ENCODE peak calls at places on chromosome 11, in four cellular contexts. N is COR-L47, K is mesendoderm, Z is sciatic nerve. B is an unnamed sample.

GRCh38 chr11:112215621-112216020 is 10.6 kb upstream of the PTS start:
- DNase-seq in N (no peak), K (no peak), Z (no peak), B (no peak)

GRCh38 chr11:94762208-94762607 is 5.9 kb upstream of the AMOTL1 start:
- DNase-seq in N (peak), K (peak), Z (no peak), B (no peak)

GRCh38 chr11:128689946-128690745 is 3.7 kb upstream of the FLI1 start:
- DNase-seq in Z (no peak), K (peak), N (no peak), B (no peak)

GRCh38 chr11:65274734-65275682 is 13.2 kb downstream of the POLA2 start:
- DNase-seq in N (peak), K (peak), Z (peak), B (peak)

GRCh38 chr11:44085330-44085729 is 10.1 kb upstream of the EXT2 start:
- DNase-seq in N (no peak), K (no peak), Z (no peak), B (no peak)

GRCh38 chr11:28566643-28567042 is 458.5 kb downstream of the METTL15 start:
- DNase-seq in Z (peak), N (no peak), K (peak), B (peak)

GRCh38 chr11:86570020-86570419 is 102.4 kb downstream of the ME3 start:
- DNase-seq in N (no peak), K (no peak), Z (no peak), B (no peak)

GRCh38 chr11:8201524-8202365 is 32.9 kb upstream of the RIC3 start:
- DNase-seq in K (no peak), N (no peak), Z (no peak), B (no peak)

GRCh38 chr11:8257003-8257664 is 6.5 kb downstream of the LMO1 start:
- DNase-seq in Z (peak), N (no peak), K (no peak), B (no peak)

GRCh38 chr11:76510060-76511047 is 65.5 kb downstream of the EMSY start:
- DNase-seq in K (peak), Z (no peak), N (no peak), B (no peak)

GRCh38 chr11:16897460-16898061 is 116.7 kb downstream of the PLEKHA7 start:
- DNase-seq in Z (no peak), K (peak), N (peak), B (no peak)

GRCh38 chr11:60991457-60991856 is 20.0 kb downstream of the CD6 start:
- DNase-seq in N (no peak), K (no peak), Z (peak), B (no peak)

GRCh38 chr11:33344611-33345010 is 87.4 kb downstream of the HIPK3 start:
- DNase-seq in N (peak), Z (no peak), K (no peak), B (no peak)

GRCh38 chr11:103949781-103950180 is 86.7 kb upstream of the DDI1 start:
- DNase-seq in N (no peak), K (no peak), Z (no peak), B (no peak)

GRCh38 chr11:120577624-120578363 is 66.2 kb downstream of the GRIK4 start:
- DNase-seq in Z (no peak), N (no peak), K (no peak), B (no peak)

GRCh38 chr11:16860632-16861031 is 122.2 kb downstream of the C11orf58 start:
- DNase-seq in Z (no peak), N (no peak), K (no peak), B (no peak)

GRCh38 chr11:124278261-124278660 is 22.1 kb downstream of the OR8G5 start:
- DNase-seq in Z (no peak), K (no peak), N (no peak), B (no peak)

GRCh38 chr11:59818572-59818971 is 8.0 kb upstream of the MRPL16 start:
- DNase-seq in Z (no peak), N (no peak), K (no peak), B (no peak)

GRCh38 chr11:70811483-70811882 is 413.2 kb downstream of the CTTN start:
- DNase-seq in Z (no peak), K (no peak), N (no peak), B (no peak)

GRCh38 chr11:60924110-60924905 is at the start of gene TMEM132A:
- DNase-seq in Z (peak), K (peak), N (peak), B (peak)

GRCh38 chr11:95067042-95067827 is 516 bp downstream of the SRSF8 start:
- DNase-seq in N (peak), K (peak), Z (peak), B (peak)

GRCh38 chr11:101707477-101707876 is 123.7 kb upstream of the TRPC6 start:
- DNase-seq in N (no peak), K (peak), Z (no peak), B (no peak)

GRCh38 chr11:10443152-10443551 is 11.9 kb upstream of the AMPD3 start:
- DNase-seq in K (no peak), N (no peak), Z (no peak), B (no peak)

B was measured in pancreas.